ENCODE peak calls at places on chromosomes 3 and 15, in ten cellular contexts. X, T, D, M, W, R, J, N, Q and V are unnamed samples.

GRCh38 chr15:75328493-75329314 is 7.2 kb upstream of the COMMD4 start:
- DNase-seq in X (no peak), T (no peak), D (no peak), M (no peak), W (no peak), R (no peak), J (no peak), N (no peak), Q (no peak), V (no peak)

GRCh38 chr3:72281551-72281950 is 496.6 kb upstream of the PROK2 start:
- DNase-seq in X (no peak), T (no peak), D (no peak), M (no peak), W (no peak), R (no peak), J (no peak), N (no peak), Q (no peak), V (no peak)

GRCh38 chr3:112794622-112795172 is 52.0 kb downstream of the CD200R1L start:
- DNase-seq in X (no peak), T (peak), D (no peak), M (no peak), W (no peak), R (no peak), J (no peak), N (no peak), Q (no peak), V (no peak)

GRCh38 chr15:91965501-91966180 is 112.1 kb downstream of the SLCO3A1 start:
- DNase-seq in X (peak), T (no peak), D (no peak), M (no peak), W (no peak), R (no peak), J (no peak), N (no peak), Q (no peak), V (no peak)

GRCh38 chr3:3129579-3129978 is 2.8 kb downstream of the TRNT1 start:
- DNase-seq in X (no peak), T (no peak), D (no peak), M (no peak), W (no peak), R (no peak), J (no peak), N (no peak), Q (no peak), V (no peak)

GRCh38 chr3:146469206-146470017 is at the start of gene PLSCR2:
- DNase-seq in X (no peak), T (no peak), D (peak), M (no peak), W (peak), R (peak), J (peak), N (peak), Q (peak), V (no peak)

GRCh38 chr3:15633159-15633558 is 31.6 kb downstream of the BTD start:
- DNase-seq in X (no peak), T (no peak), D (peak), M (no peak), W (no peak), R (no peak), J (no peak), N (no peak), Q (no peak), V (peak)

GRCh38 chr3:149657458-149657795 is 398 bp downstream of the WWTR1 start:
- DNase-seq in X (peak), T (peak), D (no peak), M (peak), W (no peak), R (no peak), J (no peak), N (no peak), Q (peak), V (no peak)

GRCh38 chr3:130783629-130784028 is 37.0 kb upstream of the PIK3R4 start:
- DNase-seq in X (no peak), T (no peak), D (no peak), M (no peak), W (no peak), R (no peak), J (no peak), N (no peak), Q (no peak), V (no peak)

GRCh38 chr3:149449799-149450198 is 24.7 kb upstream of the TM4SF4 start:
- DNase-seq in X (peak), T (no peak), D (no peak), M (no peak), W (no peak), R (no peak), J (no peak), N (no peak), Q (no peak), V (no peak)

GRCh38 chr3:113743006-113743639 is 2.9 kb downstream of the NAA50 start:
- DNase-seq in X (no peak), T (no peak), D (no peak), M (no peak), W (no peak), R (no peak), J (no peak), N (no peak), Q (no peak), V (no peak)

GRCh38 chr15:81071705-81072104 is 62.4 kb upstream of the CFAP161 start:
- DNase-seq in X (no peak), T (no peak), D (no peak), M (no peak), W (no peak), R (no peak), J (no peak), N (no peak), Q (no peak), V (no peak)

GRCh38 chr15:89836255-89837133 is 21.8 kb upstream of the ANPEP start:
- DNase-seq in X (peak), T (no peak), D (no peak), M (no peak), W (no peak), R (no peak), J (no peak), N (no peak), Q (no peak), V (no peak)

GRCh38 chr3:168514252-168514651 is 418.5 kb upstream of the GOLIM4 start:
- DNase-seq in X (no peak), T (no peak), D (no peak), M (no peak), W (no peak), R (no peak), J (no peak), N (no peak), Q (no peak), V (no peak)